ENCODE peak calls at places on chromosome X, in seven cellular contexts. Z is right lobe of liver, L is uterus, W is keratinocyte, S is HFF-Myc, H is AG04450, G is heart left ventricle. C is an unnamed sample.

GRCh38 chrX:19046343-19047215 is 62.7 kb upstream of the PHKA2 start:
- DNase-seq in Z (no peak), L (no peak), W (no peak), S (no peak), H (no peak), G (no peak), C (no peak)

GRCh38 chrX:80388206-80388605 is 32.0 kb upstream of the TENT5D start:
- DNase-seq in Z (no peak), L (no peak), W (no peak), S (no peak), H (no peak), G (no peak), C (no peak)

GRCh38 chrX:143854006-143854405 is 29.9 kb upstream of the UBE2NL start:
- DNase-seq in Z (no peak), L (no peak), W (peak; percentile 1), S (no peak), H (no peak), G (no peak), C (no peak)

GRCh38 chrX:35104626-35105025 is 162.0 kb downstream of the FAM47B start:
- DNase-seq in Z (no peak), L (no peak), W (no peak), S (no peak), H (peak; percentile 6), G (no peak), C (no peak)

GRCh38 chrX:43969504-43970501 is 3.4 kb downstream of the NDP start:
- DNase-seq in Z (no peak), L (peak; percentile 39), W (no peak), S (no peak), H (no peak), G (no peak), C (no peak)

GRCh38 chrX:13690836-13691235 is 1.9 kb downstream of the RAB9A start:
- DNase-seq in Z (no peak), L (no peak), W (no peak), S (no peak), H (no peak), G (no peak), C (no peak)

GRCh38 chrX:139204903-139205667 is 325.5 kb upstream of the F9 start:
- DNase-seq in Z (peak; percentile 56), L (peak; percentile 21), W (no peak), S (no peak), H (no peak), G (peak; percentile 19), C (peak; percentile 18)

GRCh38 chrX:42097491-42097890 is 174.1 kb upstream of the CASK start:
- DNase-seq in Z (no peak), L (no peak), W (no peak), S (no peak), H (no peak), G (no peak), C (no peak)

GRCh38 chrX:153381684-153382532 is 19.2 kb downstream of the PNMA6E start:
- DNase-seq in Z (no peak), L (no peak), W (no peak), S (peak; percentile 39), H (peak; percentile 45), G (no peak), C (no peak)

GRCh38 chrX:12767856-12768255 is 23.4 kb upstream of the PRPS2 start:
- DNase-seq in Z (no peak), L (no peak), W (no peak), S (no peak), H (no peak), G (no peak), C (no peak)

GRCh38 chrX:1093112-1093511 is 119.3 kb downstream of the CRLF2 start:
- DNase-seq in Z (peak; percentile 8), L (no peak), W (no peak), S (no peak), H (no peak), G (no peak), C (no peak)

GRCh38 chrX:43566170-43566569 is 89.9 kb upstream of the MAOA start:
- DNase-seq in Z (no peak), L (no peak), W (no peak), S (no peak), H (no peak), G (no peak), C (no peak)

GRCh38 chrX:72142094-72142843 is 10.6 kb upstream of the RTL5 start:
- DNase-seq in Z (no peak), L (no peak), W (no peak), S (no peak), H (no peak), G (no peak), C (no peak)

GRCh38 chrX:38293741-38294140 is 33.6 kb downstream of the RPGR start:
- DNase-seq in Z (no peak), L (no peak), W (no peak), S (no peak), H (no peak), G (no peak), C (no peak)

GRCh38 chrX:37553476-37553875 is 18.0 kb upstream of the LANCL3 start:
- DNase-seq in Z (no peak), L (no peak), W (no peak), S (no peak), H (no peak), G (no peak), C (no peak)

GRCh38 chrX:72683631-72684030 is 30.5 kb downstream of the PHKA1 start:
- DNase-seq in Z (no peak), L (no peak), W (no peak), S (no peak), H (no peak), G (no peak), C (no peak)

GRCh38 chrX:133307094-133307493 is 88.9 kb upstream of the TFDP3 start:
- DNase-seq in Z (no peak), L (no peak), W (no peak), S (no peak), H (no peak), G (no peak), C (no peak)

GRCh38 chrX:65596270-65596669 is 61.7 kb upstream of the LAS1L start:
- DNase-seq in Z (no peak), L (peak; percentile 40), W (no peak), S (no peak), H (no peak), G (no peak), C (no peak)

GRCh38 chrX:47749185-47749967 is 87.3 kb upstream of the ZNF81 start:
- DNase-seq in Z (no peak), L (no peak), W (no peak), S (no peak), H (no peak), G (no peak), C (no peak)

GRCh38 chrX:45803383-45803921 is 602.8 kb upstream of the DIPK2B start:
- DNase-seq in Z (no peak), L (no peak), W (peak; percentile 73), S (peak; percentile 48), H (no peak), G (no peak), C (no peak)

GRCh38 chrX:133561251-133561650 is 146.0 kb upstream of the GPC4 start:
- DNase-seq in Z (no peak), L (no peak), W (no peak), S (no peak), H (no peak), G (no peak), C (no peak)

GRCh38 chrX:37405954-37406353 is 56.8 kb downstream of the PRRG1 start:
- DNase-seq in Z (no peak), L (no peak), W (no peak), S (no peak), H (peak; percentile 13), G (no peak), C (no peak)

GRCh38 chrX:23373129-23373804 is 38.6 kb downstream of the PTCHD1 start:
- DNase-seq in Z (no peak), L (peak; percentile 27), W (peak; percentile 17), S (peak; percentile 11), H (peak; percentile 7), G (no peak), C (no peak)

GRCh38 chrX:15299945-15300851 is 15.2 kb downstream of the ASB11 start:
- DNase-seq in Z (no peak), L (no peak), W (no peak), S (no peak), H (no peak), G (no peak), C (no peak)

GRCh38 chrX:24482823-24483410 is 17.8 kb downstream of the PDK3 start:
- DNase-seq in Z (no peak), L (no peak), W (no peak), S (no peak), H (no peak), G (no peak), C (no peak)

DNA sequence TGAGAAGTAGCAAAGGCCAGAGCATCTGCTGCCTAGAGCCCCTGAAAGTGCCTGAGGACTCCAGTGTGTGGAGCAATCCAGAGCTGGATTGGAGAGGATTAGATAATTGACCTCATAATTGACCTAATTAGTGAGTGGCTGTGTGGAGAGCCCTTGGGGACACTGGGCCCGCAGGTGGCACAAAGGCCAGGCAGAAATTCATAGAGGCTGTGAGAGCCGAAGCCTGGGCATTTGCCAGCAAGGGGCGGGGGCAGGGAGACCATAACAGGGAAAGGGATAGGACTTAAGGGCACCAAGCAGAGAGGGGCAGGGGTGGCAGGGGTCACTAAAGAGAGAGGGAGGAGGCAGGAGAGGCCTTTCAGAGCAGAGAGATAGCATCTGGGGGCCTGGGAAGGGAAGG is 45.3 kb downstream of the EFNB1 start:
- DNase-seq in Z (no peak), L (no peak), W (no peak), S (no peak), H (no peak), G (no peak), C (no peak)
- TF ChIP-seq CTCF in Z (no peak), L (no peak), W (no peak), S (no peak), H (no peak), G (no peak), C (no peak)

DNA sequence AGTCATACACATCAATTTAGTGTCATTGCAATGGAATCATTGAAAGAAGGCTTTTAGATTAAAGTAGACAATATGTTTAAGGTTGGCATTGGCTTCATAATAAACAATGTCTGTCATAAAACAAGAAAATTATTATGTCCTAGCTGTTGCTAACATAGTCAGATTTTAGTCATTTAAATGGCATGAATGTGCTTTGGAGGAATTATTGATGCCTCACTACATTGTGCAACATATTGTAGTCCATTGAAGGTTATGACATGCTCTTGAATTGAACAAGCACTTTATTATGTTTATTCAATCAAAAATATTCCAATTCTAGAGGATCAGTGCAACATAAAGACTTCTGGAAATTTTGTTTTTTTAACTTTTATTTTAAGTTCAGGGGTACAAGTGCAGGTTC is 489.8 kb upstream of the AMOT start:
- DNase-seq in Z (no peak), L (no peak), W (no peak), S (no peak), H (no peak), G (no peak), C (no peak)
- TF ChIP-seq CTCF in Z (no peak), L (no peak), W (no peak), S (no peak), H (no peak), G (no peak), C (no peak)

DNA sequence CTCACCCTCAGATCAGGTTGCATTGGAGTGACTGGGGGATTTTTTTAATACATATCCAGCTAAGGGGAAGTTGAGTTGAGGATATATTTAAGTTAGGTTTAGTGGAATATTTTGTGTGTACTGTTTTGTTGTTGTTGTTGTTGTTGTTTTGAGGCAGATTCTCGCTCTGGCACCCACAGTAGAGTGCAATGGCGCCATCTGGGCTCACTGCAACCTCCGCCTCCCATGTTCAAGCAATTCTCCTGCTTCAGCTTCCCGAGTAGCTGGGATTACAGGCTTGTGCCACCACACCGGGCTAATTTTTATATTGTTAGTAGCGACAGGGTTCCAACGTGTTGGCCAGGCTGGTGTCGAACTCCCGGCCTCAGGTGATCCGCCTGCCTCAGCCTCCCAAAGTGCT is 38.6 kb upstream of the ATP6AP2 start:
- DNase-seq in Z (no peak), L (no peak), W (no peak), S (no peak), H (no peak), G (no peak), C (no peak)
- TF ChIP-seq CTCF in Z (no peak), L (no peak), W (no peak), S (no peak), H (no peak), G (no peak), C (no peak)

GRCh38 chrX:9341305-9342201 is 123.3 kb upstream of the TBL1X start:
- DNase-seq in Z (peak; percentile 69), L (peak; percentile 69), W (no peak), S (no peak), H (no peak), G (peak; percentile 74), C (peak; percentile 59)
- TF ChIP-seq CTCF in Z (no peak), L (no peak), W (no peak), S (no peak), H (no peak), G (no peak), C (no peak)

C was measured in left ventricle myocardium inferior.